ENCODE peak calls at places on chromosomes 5 and 9, in nine cellular contexts. Z is GM13977, T is astrocyte, Q is neural progenitor cell, C is fibroblast of mammary gland, D is bronchial epithelial cell, N is BE2C, X is astrocyte of the spinal cord, U is endothelial cell. J is an unnamed sample.

GRCh38 chr5:172528440-172528839 is 74.1 kb upstream of the SH3PXD2B start:
- DNase-seq in Z (no peak), T (peak; percentile 6), Q (no peak), C (peak; percentile 5), D (no peak), N (no peak), X (no peak), U (no peak), J (peak; percentile 27)

GRCh38 chr9:92645041-92645440 is 24.9 kb downstream of the IPPK start:
- DNase-seq in Z (no peak), T (no peak), Q (no peak), C (no peak), D (no peak), N (no peak), X (no peak), U (no peak), J (no peak)

GRCh38 chr5:93579561-93580386 is 1.2 kb downstream of the NR2F1-AS1 start:
- DNase-seq in Z (peak; percentile 44), T (no peak), Q (peak; percentile 76), C (peak; percentile 49), D (no peak), N (peak; percentile 56), X (peak; percentile 70), U (no peak), J (no peak)

GRCh38 chr5:150105898-150106615 is 19.7 kb upstream of the CSF1R start:
- DNase-seq in Z (no peak), T (no peak), Q (no peak), C (no peak), D (no peak), N (no peak), X (no peak), U (no peak), J (no peak)

GRCh38 chr5:168291281-168291960 is at the start of gene WWC1:
- DNase-seq in Z (peak; percentile 88), T (no peak), Q (peak; percentile 92), C (no peak), D (peak; percentile 70), N (peak; percentile 57), X (no peak), U (peak; percentile 53), J (no peak)

GRCh38 chr5:163809480-163809879 is 304.1 kb downstream of the MAT2B start:
- DNase-seq in Z (no peak), T (no peak), Q (peak; percentile 17), C (peak; percentile 8), D (no peak), N (peak; percentile 28), X (no peak), U (no peak), J (no peak)

GRCh38 chr5:89703799-89704198 is 705.8 kb downstream of the CETN3 start:
- DNase-seq in Z (no peak), T (peak; percentile 76), Q (peak; percentile 88), C (no peak), D (no peak), N (no peak), X (peak; percentile 31), U (peak; percentile 8), J (no peak)

GRCh38 chr5:74233571-74233970 is 407.0 kb downstream of the ENC1 start:
- DNase-seq in Z (no peak), T (peak; percentile 74), Q (no peak), C (peak; percentile 75), D (peak; percentile 93), N (no peak), X (peak; percentile 69), U (no peak), J (peak; percentile 76)

GRCh38 chr5:135461752-135462151 is 9.6 kb upstream of the TIFAB start:
- DNase-seq in Z (no peak), T (no peak), Q (no peak), C (no peak), D (no peak), N (no peak), X (no peak), U (no peak), J (no peak)

GRCh38 chr5:75509956-75510355 is 1.5 kb downstream of the CERT1 start:
- DNase-seq in Z (peak; percentile 34), T (peak; percentile 43), Q (peak; percentile 5), C (peak; percentile 62), D (peak; percentile 30), N (no peak), X (peak; percentile 35), U (no peak), J (peak; percentile 35)

GRCh38 chr9:134932171-134932570 is 14.5 kb upstream of the FCN1 start:
- DNase-seq in Z (no peak), T (no peak), Q (no peak), C (no peak), D (no peak), N (no peak), X (no peak), U (no peak), J (no peak)

GRCh38 chr5:128536229-128536860 is 1.7 kb downstream of the FBN2 start:
- DNase-seq in Z (no peak), T (no peak), Q (peak; percentile 76), C (no peak), D (no peak), N (no peak), X (peak; percentile 12), U (peak; percentile 23), J (no peak)

GRCh38 chr5:179607449-179607931 is 16.0 kb downstream of the HNRNPH1 start:
- DNase-seq in Z (no peak), T (no peak), Q (no peak), C (peak; percentile 47), D (no peak), N (peak; percentile 43), X (no peak), U (no peak), J (no peak)

GRCh38 chr5:151659001-151659754 is 27.5 kb downstream of the SPARC start:
- DNase-seq in Z (peak; percentile 72), T (peak; percentile 70), Q (peak; percentile 88), C (peak; percentile 84), D (peak; percentile 66), N (peak; percentile 85), X (peak; percentile 84), U (peak; percentile 93), J (peak; percentile 80)

GRCh38 chr5:58582004-58582403 is 871 bp upstream of the RAB3C start:
- DNase-seq in Z (no peak), T (no peak), Q (peak; percentile 72), C (no peak), D (no peak), N (peak; percentile 84), X (no peak), U (peak; percentile 59), J (no peak)

GRCh38 chr5:6702633-6703032 is 10.6 kb upstream of the TENT4A start:
- DNase-seq in Z (no peak), T (no peak), Q (no peak), C (no peak), D (no peak), N (no peak), X (no peak), U (no peak), J (no peak)

GRCh38 chr9:38208206-38208901 is 139.3 kb upstream of the SHB start:
- DNase-seq in Z (no peak), T (no peak), Q (peak; percentile 51), C (no peak), D (peak; percentile 94), N (no peak), X (no peak), U (no peak), J (no peak)

GRCh38 chr9:133772581-133772980 is 34.4 kb upstream of the SARDH start:
- DNase-seq in Z (no peak), T (no peak), Q (no peak), C (no peak), D (no peak), N (peak; percentile 1), X (no peak), U (no peak), J (no peak)

GRCh38 chr9:93690618-93691017 is 114.2 kb downstream of the PHF2 start:
- DNase-seq in Z (no peak), T (no peak), Q (no peak), C (no peak), D (no peak), N (no peak), X (no peak), U (no peak), J (no peak)

DNA sequence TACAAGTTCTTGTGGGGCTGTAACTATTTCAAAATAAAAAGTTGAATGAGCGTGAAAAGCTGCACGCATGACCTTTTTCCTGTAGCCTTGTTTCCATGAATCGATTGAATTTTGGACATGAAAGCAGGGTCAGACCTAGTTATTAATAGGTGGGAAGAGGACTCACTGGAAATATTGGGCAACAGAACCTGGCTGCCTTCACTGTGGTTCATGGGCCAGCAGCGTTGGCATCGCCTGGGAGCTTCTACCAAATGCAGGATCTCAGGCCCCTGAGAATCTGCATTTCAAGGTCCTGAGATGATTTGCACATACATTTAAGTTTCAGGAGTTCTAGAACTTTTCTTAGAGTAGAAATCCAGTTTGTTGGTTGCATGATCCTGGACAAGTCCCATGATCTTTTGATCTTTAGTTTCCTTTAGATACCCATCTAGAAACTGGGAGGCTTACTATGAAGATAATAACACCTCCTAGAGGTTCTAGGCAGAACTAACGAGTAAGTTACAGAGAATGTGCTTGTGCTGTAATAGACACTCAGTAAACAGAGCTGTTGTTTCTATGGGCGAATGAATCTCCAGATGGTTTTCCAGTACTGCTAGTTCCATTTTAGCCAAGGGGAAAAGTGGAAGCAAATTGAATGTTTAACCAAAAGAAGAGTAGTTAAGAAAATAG is 12.4 kb downstream of the ANKRD33B start:
- DNase-seq in Z (no peak), T (no peak), Q (no peak), C (no peak), D (no peak), N (no peak), X (no peak), U (no peak), J (no peak)
- TF ChIP-seq CTCF in Z (peak; percentile 41), T (no peak), Q (no peak), C (no peak), D (no peak), N (no peak), X (no peak), U (no peak), J (no peak)

GRCh38 chr5:142770650-142771609 is 753 bp downstream of the ARHGAP26 start:
- DNase-seq in Z (peak; percentile 46), T (no peak), Q (peak; percentile 81), C (peak; percentile 27), D (peak; percentile 52), N (peak; percentile 64), X (peak; percentile 39), U (peak; percentile 50), J (peak; percentile 24)
- TF ChIP-seq CTCF in Z (no peak), T (no peak), Q (peak; percentile 43), C (no peak), D (peak; percentile 38), N (peak; percentile 40), X (peak; percentile 32), U (no peak), J (peak; percentile 33)

GRCh38 chr5:159049844-159050318 is 49.8 kb downstream of the EBF1 start:
- DNase-seq in Z (no peak), T (peak; percentile 35), Q (no peak), C (peak; percentile 76), D (peak; percentile 8), N (no peak), X (peak; percentile 78), U (no peak), J (no peak)
- TF ChIP-seq CTCF in Z (peak; percentile 36), T (peak; percentile 47), Q (peak; percentile 31), C (peak; percentile 58), D (peak; percentile 12), N (peak; percentile 68), X (peak; percentile 62), U (no peak), J (peak; percentile 35)

DNA sequence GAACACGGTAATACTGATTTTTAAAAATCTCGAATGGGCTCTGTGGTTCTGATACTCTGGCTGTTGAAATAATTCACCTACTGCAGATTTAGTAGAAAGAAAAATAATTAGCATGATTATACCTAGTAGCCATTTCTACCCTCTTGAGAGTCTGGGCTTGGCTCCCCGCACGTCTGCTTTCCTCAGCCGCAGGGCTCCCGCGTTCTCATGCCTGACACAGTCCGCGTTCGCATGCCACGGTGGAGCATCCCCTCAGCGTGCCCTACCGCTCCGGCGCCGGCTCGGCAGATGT is 887 bp upstream of the GPBP1 start:
- DNase-seq in Z (no peak), T (no peak), Q (no peak), C (no peak), D (no peak), N (no peak), X (no peak), U (no peak), J (no peak)
- TF ChIP-seq CTCF in Z (no peak), T (no peak), Q (no peak), C (no peak), D (no peak), N (no peak), X (no peak), U (no peak), J (no peak)